ENCODE peak calls at places on chromosomes 5 and 9, in five cellular contexts. R is GM10248, X is foreskin fibroblast, M is type B pancreatic cell, W is Peyer's patch. L is an unnamed sample.

GRCh38 chr5:69042915-69043795 is 50.7 kb upstream of the SLC30A5 start:
- DNase-seq in R (peak), M (no peak), W (no peak), X (peak), L (peak)

GRCh38 chr5:115375922-115376321 is 79.5 kb upstream of the CCDC112 start:
- DNase-seq in R (no peak), W (no peak), M (no peak), X (peak), L (no peak)

GRCh38 chr5:56819027-56819881 is 3.9 kb downstream of the MAP3K1 start:
- DNase-seq in R (no peak), W (no peak), X (no peak), M (no peak), L (no peak)

GRCh38 chr5:161094411-161094810 is 242.4 kb upstream of the ATP10B start:
- DNase-seq in W (no peak), X (no peak), M (no peak), R (no peak), L (no peak)

GRCh38 chr5:167699434-167699833 is 592.0 kb upstream of the WWC1 start:
- DNase-seq in X (peak), R (no peak), M (no peak), W (no peak), L (no peak)

GRCh38 chr9:111013707-111014106 is 24.6 kb downstream of the LPAR1 start:
- DNase-seq in W (no peak), X (no peak), R (no peak), M (no peak), L (no peak)

GRCh38 chr5:158770506-158770905 is 329.2 kb downstream of the EBF1 start:
- DNase-seq in X (no peak), M (no peak), W (no peak), R (peak), L (no peak)

GRCh38 chr5:58015175-58015574 is 444.7 kb downstream of the PLK2 start:
- DNase-seq in R (no peak), X (no peak), W (no peak), M (no peak), L (no peak)

GRCh38 chr5:83472213-83472507 is 616 bp downstream of the VCAN start:
- DNase-seq in M (no peak), W (no peak), X (no peak), R (no peak), L (no peak)

GRCh38 chr5:172856336-172856735 is 22.3 kb downstream of the ERGIC1 start:
- DNase-seq in X (no peak), W (no peak), M (no peak), R (no peak), L (no peak)

GRCh38 chr9:89440951-89441654 is 56.8 kb downstream of the SEMA4D start:
- DNase-seq in W (no peak), R (no peak), M (no peak), X (no peak), L (no peak)

GRCh38 chr5:169300468-169301385 is at the start of gene SLIT3:
- DNase-seq in M (peak), R (no peak), W (no peak), X (peak), L (peak)

GRCh38 chr9:135087489-135087791 is at the start of gene OLFM1:
- DNase-seq in W (peak), R (peak), X (peak), M (peak), L (peak)

GRCh38 chr5:160956011-160956410 is 104.0 kb upstream of the ATP10B start:
- DNase-seq in R (no peak), W (no peak), M (no peak), X (no peak), L (no peak)

GRCh38 chr9:2622361-2623045 is 916 bp downstream of the VLDLR start:
- DNase-seq in W (peak), R (peak), M (peak), X (peak), L (peak)

GRCh38 chr9:81585191-81585763 is 104.1 kb downstream of the TLE1 start:
- DNase-seq in X (peak), M (no peak), W (no peak), R (no peak), L (no peak)

GRCh38 chr5:119070578-119070827 is 384 bp upstream of the DMXL1 start:
- DNase-seq in X (no peak), R (peak), W (peak), M (no peak), L (no peak)

GRCh38 chr5:8557728-8558127 is 688.8 kb downstream of the MTRR start:
- DNase-seq in M (no peak), W (no peak), X (no peak), R (no peak), L (no peak)

GRCh38 chr9:109198736-109199384 is 31.8 kb upstream of the FRRS1L start:
- DNase-seq in X (no peak), R (no peak), W (no peak), M (no peak), L (no peak)

GRCh38 chr9:118215544-118215943 is 511.3 kb downstream of the TLR4 start:
- DNase-seq in R (no peak), M (no peak), W (no peak), X (no peak), L (no peak)
- TF ChIP-seq CTCF in R (no peak), M (no peak), W (peak), X (no peak), L (no peak)

GRCh38 chr5:134714120-134714519 is 24.2 kb upstream of the CAMLG start:
- DNase-seq in M (no peak), R (no peak), X (no peak), W (no peak), L (no peak)
- TF ChIP-seq CTCF in M (no peak), R (no peak), X (no peak), W (no peak), L (no peak)

GRCh38 chr9:75185585-75186170 is 97.4 kb downstream of the OSTF1 start:
- DNase-seq in W (peak), R (peak), M (no peak), X (no peak), L (no peak)

GRCh38 chr9:75184471-75184870 is 96.2 kb downstream of the OSTF1 start:
- DNase-seq in M (no peak), R (no peak), W (no peak), X (no peak), L (no peak)

GRCh38 chr9:75183293-75183692 is 95.0 kb downstream of the OSTF1 start:
- DNase-seq in W (no peak), M (no peak), X (no peak), R (no peak), L (no peak)

GRCh38 chr9:75188756-75189155 is 100.4 kb downstream of the OSTF1 start:
- DNase-seq in R (no peak), W (no peak), X (no peak), M (no peak), L (no peak)

DNA sequence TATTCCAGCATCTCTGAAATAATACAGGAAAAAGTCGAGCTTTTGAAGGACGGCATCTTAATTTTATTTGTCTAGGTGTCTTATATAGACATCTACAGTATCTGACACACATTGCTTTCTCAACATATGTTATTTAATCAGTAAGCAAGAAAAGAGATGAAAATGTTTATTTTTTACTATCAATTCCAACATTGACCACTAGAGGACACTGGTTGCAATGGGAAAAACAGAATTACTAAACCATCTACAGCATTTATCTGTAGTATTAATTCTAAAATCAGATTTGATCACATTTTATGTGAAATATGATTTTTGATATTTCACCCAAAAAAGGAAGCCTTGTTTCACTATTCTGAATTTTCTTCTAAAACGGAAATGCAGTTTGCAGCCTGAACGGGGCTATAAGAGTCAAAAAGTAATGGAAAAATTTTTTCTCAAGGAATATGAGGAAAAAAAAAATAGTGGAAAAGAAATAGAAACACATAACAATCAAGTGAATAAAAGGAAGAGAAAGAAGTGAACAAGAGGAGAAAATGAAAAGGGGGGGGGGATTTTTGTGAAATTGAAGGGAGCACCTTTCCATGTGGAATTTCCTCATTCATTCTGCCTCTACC is 98.6 kb downstream of the OSTF1 start:
- DNase-seq in W (no peak), R (peak), X (no peak), M (no peak), L (peak)
- TF ChIP-seq CTCF in W (peak), R (peak), X (peak), M (peak), L (peak)

GRCh38 chr9:5976668-5977397 is 38.6 kb downstream of the RANBP6 start:
- DNase-seq in R (peak), W (no peak), M (no peak), X (no peak), L (peak)
- TF ChIP-seq CTCF in R (peak), W (no peak), M (no peak), X (no peak), L (peak)

DNA sequence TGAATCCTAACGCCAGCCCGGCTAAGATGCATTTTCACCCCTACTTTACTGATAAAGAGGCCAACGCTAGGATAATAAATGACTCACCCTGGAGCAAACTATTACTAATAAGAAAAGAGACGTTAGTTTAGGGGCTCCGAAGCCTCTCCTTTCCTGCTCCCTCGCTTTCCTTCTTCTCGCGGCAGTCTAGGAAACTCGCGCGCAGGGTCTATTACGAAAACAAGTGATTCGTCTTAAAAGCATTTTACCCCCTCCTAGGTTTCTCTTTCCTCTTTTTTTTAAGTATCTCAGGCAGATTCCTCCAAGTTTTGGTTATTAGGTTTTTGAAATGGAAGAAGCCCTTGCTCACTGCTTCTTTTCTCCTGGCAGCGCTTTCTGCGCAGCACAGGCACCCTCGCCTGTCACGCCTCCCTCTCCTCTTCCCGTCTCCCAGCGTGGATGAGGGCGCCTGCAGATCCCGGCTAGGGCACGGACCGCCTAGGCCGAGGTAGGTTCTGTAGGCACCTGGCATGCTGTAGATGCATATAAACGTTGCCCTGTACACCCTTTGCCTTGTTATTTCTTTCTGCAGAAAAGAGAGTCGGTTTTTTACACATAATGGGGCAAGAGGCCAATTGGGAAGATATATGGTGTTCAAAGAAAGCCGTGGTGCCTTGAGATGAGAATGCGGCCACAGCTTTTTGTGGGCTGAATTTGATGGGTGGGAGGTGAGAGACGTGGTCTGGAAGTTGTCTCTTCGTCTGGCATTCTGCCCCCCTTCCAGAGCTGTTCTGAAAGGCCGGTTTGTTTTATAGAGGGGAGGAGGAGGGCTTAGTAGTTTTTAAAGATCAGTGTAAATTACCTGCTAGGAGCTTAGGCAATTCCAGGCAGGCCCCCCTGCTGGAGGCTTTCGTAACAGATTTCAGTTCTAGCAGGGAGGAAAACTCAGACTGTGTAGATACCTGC is 981 bp downstream of the GCNT1 start:
- DNase-seq in X (peak), W (peak), M (no peak), R (no peak), L (peak)
- TF ChIP-seq CTCF in X (peak), W (no peak), M (peak), R (no peak), L (no peak)